ENCODE peak calls at places on chromosomes 11 and 22, in nine cellular contexts. A is DND-41, K is upper lobe of right lung, F is breast epithelium, N is dorsolateral prefrontal cortex, D is H9, Y is fibroblast of lung, V is left ventricle myocardium inferior, S is A549. M is an unnamed sample.

GRCh38 chr22:38148252-38148651 is 33.4 kb downstream of the PLA2G6 start:
- DNase-seq in N (no peak), D (no peak), A (no peak), V (no peak), S (no peak), K (peak), Y (peak), F (no peak), M (peak)

GRCh38 chr11:125562430-125562829 is 6.8 kb upstream of the EI24 start:
- DNase-seq in D (no peak), F (no peak), A (no peak), S (no peak), V (no peak), N (no peak), Y (no peak), K (no peak), M (no peak)

GRCh38 chr11:92300871-92301270 is 76.3 kb downstream of the FAT3 start:
- DNase-seq in S (no peak), V (no peak), N (no peak), D (no peak), K (no peak), A (no peak), Y (no peak), F (no peak), M (no peak)

GRCh38 chr11:111469200-111469599 is 43.0 kb downstream of the BTG4 start:
- DNase-seq in N (no peak), Y (no peak), V (no peak), S (no peak), D (no peak), F (no peak), A (no peak), K (no peak), M (no peak)

GRCh38 chr22:24482586-24482985 is 12.5 kb upstream of the UPB1 start:
- DNase-seq in A (no peak), K (no peak), D (no peak), V (no peak), N (no peak), F (no peak), Y (peak), S (no peak), M (peak)

GRCh38 chr22:18057568-18058209 is 20.1 kb upstream of the PEX26 start:
- DNase-seq in Y (peak), N (peak), D (no peak), S (peak), K (peak), A (no peak), F (peak), V (no peak), M (peak)

GRCh38 chr22:22667966-22668880 is 23.8 kb downstream of the GGTLC2 start:
- DNase-seq in N (no peak), S (no peak), K (no peak), Y (no peak), F (no peak), V (no peak), D (no peak), A (no peak), M (no peak)

GRCh38 chr11:36155301-36155700 is 133.9 kb downstream of the COMMD9 start:
- DNase-seq in K (no peak), D (no peak), V (peak), S (no peak), A (no peak), Y (peak), N (no peak), F (no peak), M (no peak)

GRCh38 chr22:46797355-46797754 is 34.9 kb downstream of the TBC1D22A start:
- DNase-seq in S (peak), N (no peak), D (no peak), Y (peak), A (no peak), F (peak), V (no peak), K (no peak), M (peak)

GRCh38 chr11:125886997-125887372 is 483 bp upstream of the HYLS1 start:
- DNase-seq in Y (no peak), F (peak), S (peak), N (peak), V (peak), K (peak), D (peak), A (peak), M (no peak)

GRCh38 chr11:68312780-68313573 is 586 bp downstream of the LRP5 start:
- DNase-seq in Y (no peak), K (peak), S (no peak), D (no peak), A (no peak), F (no peak), N (no peak), V (no peak), M (peak)

GRCh38 chr22:25202290-25202921 is 2.7 kb downstream of the CRYBB3 start:
- DNase-seq in S (peak), N (peak), K (peak), A (peak), Y (peak), V (peak), D (peak), F (no peak), M (peak)

GRCh38 chr11:36702330-36703054 is 104.5 kb upstream of the RAG2 start:
- DNase-seq in A (peak), D (peak), K (no peak), Y (peak), F (no peak), V (no peak), S (peak), N (peak), M (peak)

GRCh38 chr11:15123849-15124248 is 9.1 kb downstream of the INSC start:
- DNase-seq in V (no peak), D (no peak), F (no peak), K (no peak), A (no peak), N (peak), Y (peak), S (no peak), M (peak)

GRCh38 chr11:13876423-13876822 is 86.1 kb upstream of the SPON1 start:
- DNase-seq in K (no peak), Y (no peak), A (no peak), V (no peak), S (no peak), F (no peak), N (no peak), D (no peak), M (no peak)
- TF ChIP-seq CTCF in K (no peak), Y (no peak), A (no peak), V (no peak), S (no peak), F (no peak), N (no peak), D (no peak), M (no peak)

DNA sequence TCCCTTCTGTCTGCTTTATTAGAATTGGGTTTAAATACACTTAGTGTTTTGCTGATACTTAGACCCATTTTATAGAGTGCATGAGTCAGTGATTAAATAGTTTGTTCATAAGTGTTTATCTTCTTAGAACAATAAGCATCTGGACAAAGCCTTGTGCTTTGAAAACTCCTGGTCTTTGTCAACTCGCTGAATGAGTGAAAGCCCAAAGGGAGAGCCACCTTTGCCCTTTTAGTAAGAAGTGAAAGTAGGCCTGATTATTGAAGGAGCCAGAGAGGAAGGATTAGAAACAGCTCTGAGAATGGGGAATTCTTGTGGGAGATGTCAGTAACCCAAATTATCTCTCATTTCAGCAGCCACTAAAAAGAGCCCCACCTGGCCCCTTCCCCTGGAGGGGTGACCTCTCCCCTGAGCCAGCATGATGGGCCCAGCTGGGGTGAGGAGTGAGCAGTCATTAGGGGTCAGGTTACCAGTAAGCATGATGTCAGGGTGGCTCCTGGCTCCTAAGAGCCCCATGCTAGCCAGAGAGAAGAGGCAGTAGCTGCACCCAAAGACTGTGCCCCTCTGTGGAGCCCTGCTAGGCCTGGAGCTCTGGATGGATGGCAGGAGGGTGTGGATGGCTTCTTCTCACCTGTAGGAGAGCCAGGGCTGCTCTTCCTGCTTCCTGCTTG is 125.1 kb upstream of the E2F8 start:
- DNase-seq in K (no peak), S (no peak), N (no peak), A (no peak), D (no peak), F (no peak), V (no peak), Y (no peak), M (no peak)
- H3K27ac ChIP-seq in K (peak), S (no peak), N (no peak), A (no peak), D (no peak), F (no peak), V (peak), Y (no peak), M (no peak)

GRCh38 chr22:36904260-36904659 is 9.2 kb upstream of the CSF2RB start:
- DNase-seq in A (no peak), N (no peak), S (no peak), K (no peak), V (no peak), F (no peak), Y (no peak), D (no peak), M (no peak)
- TF ChIP-seq CTCF in A (peak), N (no peak), S (no peak), K (no peak), V (no peak), F (no peak), Y (no peak), D (peak), M (no peak)

GRCh38 chr11:46505741-46506485 is 87.9 kb downstream of the AMBRA1 start:
- DNase-seq in S (no peak), K (no peak), A (no peak), F (no peak), V (no peak), Y (no peak), D (no peak), N (peak), M (no peak)
- H3K27ac ChIP-seq in S (no peak), K (no peak), A (no peak), F (no peak), V (peak), Y (no peak), D (no peak), N (peak), M (no peak)

GRCh38 chr11:64314805-64315561 is 2.4 kb downstream of the TRMT112 start:
- DNase-seq in A (no peak), N (no peak), Y (no peak), V (no peak), D (no peak), F (no peak), K (no peak), S (no peak), M (no peak)

GRCh38 chr11:64312947-64313346 is 4.4 kb downstream of the TRMT112 start:
- DNase-seq in V (no peak), K (no peak), F (no peak), D (no peak), S (no peak), N (no peak), A (no peak), Y (no peak), M (no peak)

GRCh38 chr11:64317325-64317960 is at the start of gene TRMT112:
- DNase-seq in K (peak), N (peak), D (peak), F (peak), A (peak), V (peak), Y (peak), S (peak), M (peak)

GRCh38 chr11:64313491-64314145 is 3.7 kb downstream of the TRMT112 start:
- DNase-seq in F (no peak), N (peak), Y (peak), S (no peak), V (peak), A (no peak), D (no peak), K (peak), M (no peak)

DNA sequence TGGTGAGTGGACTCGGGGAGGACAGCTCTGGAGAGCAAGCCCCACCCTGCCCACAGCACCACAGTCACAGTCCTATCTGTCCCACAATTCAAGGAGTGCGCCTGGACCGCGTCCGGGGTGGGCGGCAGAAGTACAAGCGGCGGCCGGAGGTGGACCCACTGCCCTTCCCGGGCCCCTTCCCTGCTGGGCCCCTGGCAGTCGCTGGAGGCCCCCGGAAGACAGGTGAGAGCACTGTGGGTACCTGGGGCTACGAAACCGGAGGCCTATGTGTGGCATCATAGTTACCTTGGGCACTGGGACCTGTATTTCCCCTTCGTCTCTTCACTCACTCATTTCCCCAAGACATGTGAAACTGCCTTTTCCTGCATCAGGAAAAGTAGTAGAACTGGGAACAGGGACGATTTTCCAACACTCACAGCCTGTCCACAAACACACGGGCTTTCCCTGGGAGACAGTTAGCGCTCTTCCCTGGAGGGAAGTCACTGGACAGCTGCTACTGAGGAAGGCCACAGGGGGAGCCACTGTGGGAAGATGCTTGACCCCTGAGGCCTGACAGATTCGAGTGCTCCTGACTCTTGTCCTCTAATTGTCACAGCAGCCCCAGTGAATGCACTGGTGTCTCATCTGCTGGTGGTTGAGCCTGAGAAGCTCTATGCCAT is 3.1 kb downstream of the TRMT112 start:
- DNase-seq in D (no peak), Y (no peak), K (no peak), A (no peak), V (no peak), S (peak), N (no peak), F (no peak), M (no peak)
- TF ChIP-seq CTCF in D (peak), Y (peak), K (no peak), A (no peak), V (no peak), S (no peak), N (no peak), F (no peak), M (no peak)

GRCh38 chr11:113137735-113138529 is 176.5 kb upstream of the TTC12 start:
- DNase-seq in N (peak), Y (no peak), S (no peak), A (no peak), D (no peak), F (no peak), K (no peak), V (no peak), M (no peak)

GRCh38 chr11:113147249-113147648 is 167.1 kb upstream of the TTC12 start:
- DNase-seq in K (no peak), A (no peak), S (no peak), D (peak), Y (no peak), N (peak), V (no peak), F (no peak), M (no peak)

GRCh38 chr11:113141010-113141409 is 173.4 kb upstream of the TTC12 start:
- DNase-seq in N (no peak), F (no peak), Y (no peak), V (no peak), D (no peak), S (no peak), K (no peak), A (no peak), M (no peak)

GRCh38 chr11:113138731-113139130 is 175.7 kb upstream of the TTC12 start:
- DNase-seq in F (no peak), V (no peak), Y (no peak), S (no peak), N (no peak), K (no peak), A (no peak), D (no peak), M (no peak)

GRCh38 chr11:113142508-113142907 is 171.9 kb upstream of the TTC12 start:
- DNase-seq in N (no peak), S (no peak), A (no peak), V (no peak), D (no peak), K (no peak), Y (no peak), F (no peak), M (no peak)
- H3K27ac ChIP-seq in N (peak), S (no peak), A (no peak), V (no peak), D (no peak), K (no peak), Y (no peak), F (no peak), M (no peak)

GRCh38 chr11:134656861-134657540 is 245.0 kb upstream of the B3GAT1 start:
- DNase-seq in V (no peak), K (peak), N (peak), D (no peak), A (peak), Y (no peak), S (no peak), F (peak), M (no peak)

GRCh38 chr11:134658481-134659080 is 246.5 kb upstream of the B3GAT1 start:
- DNase-seq in K (no peak), V (no peak), Y (no peak), N (no peak), A (peak), D (no peak), S (no peak), F (no peak), M (no peak)

GRCh38 chr11:134655189-134655937 is 243.3 kb upstream of the B3GAT1 start:
- DNase-seq in K (peak), F (peak), Y (no peak), N (peak), S (no peak), V (no peak), D (peak), A (peak), M (no peak)

GRCh38 chr11:134659882-134660281 is 247.8 kb upstream of the B3GAT1 start:
- DNase-seq in F (peak), K (no peak), S (no peak), D (peak), Y (no peak), V (no peak), N (no peak), A (peak), M (no peak)

GRCh38 chr11:134657631-134658030 is 245.6 kb upstream of the B3GAT1 start:
- DNase-seq in Y (no peak), S (no peak), K (no peak), A (peak), D (no peak), N (no peak), F (peak), V (no peak), M (no peak)
- TF ChIP-seq CTCF in Y (no peak), S (no peak), K (no peak), A (no peak), D (no peak), N (no peak), F (no peak), V (no peak), M (no peak)

M was measured in RWPE1.